ENCODE peak calls at places on chromosomes 7 and 10, in seven cellular contexts. T is transverse colon, L is breast epithelium, Z is heart right ventricle, X is heart left ventricle, O is keratinocyte, M is mammary epithelial cell. S is an unnamed sample.

GRCh38 chr10:7846591-7846990 is 28.3 kb downstream of the TAF3 start:
- DNase-seq in T (no peak), L (no peak), Z (no peak), X (no peak), O (no peak), M (no peak), S (no peak)

GRCh38 chr10:50600831-50601466 is 22.8 kb downstream of the SGMS1 start:
- DNase-seq in T (no peak), L (no peak), Z (no peak), X (no peak), O (no peak), M (no peak), S (no peak)

GRCh38 chr10:29617880-29618340 is 16.9 kb downstream of the SVIL start:
- DNase-seq in T (no peak), L (peak; percentile 6), Z (peak; percentile 44), X (no peak), O (no peak), M (no peak), S (no peak)

GRCh38 chr10:63587191-63587590 is 66.0 kb downstream of the REEP3 start:
- DNase-seq in T (no peak), L (no peak), Z (no peak), X (no peak), O (no peak), M (no peak), S (no peak)

GRCh38 chr10:63683223-63683622 is 162.0 kb downstream of the REEP3 start:
- DNase-seq in T (no peak), L (no peak), Z (no peak), X (no peak), O (no peak), M (no peak), S (no peak)

GRCh38 chr7:22093936-22094335 is 148.2 kb upstream of the CDCA7L start:
- DNase-seq in T (no peak), L (no peak), Z (no peak), X (no peak), O (no peak), M (no peak), S (peak; percentile 61)

GRCh38 chr7:27193335-27194001 is 6.4 kb downstream of the HOXA13 start:
- DNase-seq in T (no peak), L (no peak), Z (no peak), X (no peak), O (no peak), M (no peak), S (peak; percentile 44)

GRCh38 chr7:96996111-96996936 is 9.0 kb upstream of the DLX6 start:
- DNase-seq in T (no peak), L (no peak), Z (no peak), X (no peak), O (no peak), M (no peak), S (no peak)

GRCh38 chr7:151426486-151426905 is 13.4 kb downstream of the CRYGN start:
- DNase-seq in T (peak; percentile 60), L (peak; percentile 87), Z (peak; percentile 64), X (peak; percentile 79), O (no peak), M (peak; percentile 65), S (no peak)

GRCh38 chr10:92126100-92126650 is 164.7 kb downstream of the CPEB3 start:
- DNase-seq in T (no peak), L (no peak), Z (no peak), X (no peak), O (no peak), M (peak; percentile 49), S (no peak)

GRCh38 chr10:126872768-126873167 is 32.5 kb upstream of the DOCK1 start:
- DNase-seq in T (no peak), L (no peak), Z (no peak), X (no peak), O (no peak), M (no peak), S (no peak)

GRCh38 chr7:155865830-155866545 is 53.7 kb upstream of the SHH start:
- DNase-seq in T (peak; percentile 36), L (peak; percentile 9), Z (no peak), X (no peak), O (no peak), M (no peak), S (peak; percentile 53)

GRCh38 chr7:149824748-149825566 is 13.2 kb upstream of the ZNF862 start:
- DNase-seq in T (no peak), L (no peak), Z (no peak), X (peak; percentile 23), O (no peak), M (no peak), S (peak; percentile 46)

GRCh38 chr7:74203157-74203556 is 6.6 kb upstream of the LAT2 start:
- DNase-seq in T (peak; percentile 39), L (no peak), Z (no peak), X (peak; percentile 15), O (no peak), M (peak; percentile 41), S (no peak)

GRCh38 chr7:107494315-107494751 is 24.5 kb downstream of the GPR22 start:
- DNase-seq in T (no peak), L (no peak), Z (no peak), X (no peak), O (no peak), M (peak; percentile 4), S (no peak)

GRCh38 chr10:11002485-11002884 is 15.2 kb upstream of the CELF2 start:
- DNase-seq in T (no peak), L (no peak), Z (no peak), X (no peak), O (no peak), M (no peak), S (no peak)
- TF ChIP-seq CTCF in T (no peak), L (no peak), Z (no peak), X (no peak), O (no peak), M (no peak), S (no peak)

GRCh38 chr7:134254311-134254710 is 62.4 kb downstream of the SLC35B4 start:
- DNase-seq in T (no peak), L (no peak), Z (no peak), X (no peak), O (no peak), M (no peak), S (no peak)

GRCh38 chr7:134255814-134256213 is 60.9 kb downstream of the SLC35B4 start:
- DNase-seq in T (no peak), L (no peak), Z (no peak), X (no peak), O (no peak), M (no peak), S (no peak)
- H3K4me1 ChIP-seq in T (no peaks in the 10 kb centered on the region), L (no peaks in the 10 kb centered on the region), Z (no peaks in the 10 kb centered on the region), X (no peaks in the 10 kb centered on the region), O (no peaks in the 10 kb centered on the region), M (no peaks in the 10 kb centered on the region), S (no peaks in the 10 kb centered on the region)

GRCh38 chr7:129144834-129145668 is 544 bp downstream of the TSPAN33 start:
- DNase-seq in T (no peak), L (no peak), Z (no peak), X (no peak), O (no peak), M (no peak), S (no peak)
- TF ChIP-seq CTCF in T (no peak), L (no peak), Z (no peak), X (no peak), O (peak; percentile 55), M (no peak), S (no peak)

DNA sequence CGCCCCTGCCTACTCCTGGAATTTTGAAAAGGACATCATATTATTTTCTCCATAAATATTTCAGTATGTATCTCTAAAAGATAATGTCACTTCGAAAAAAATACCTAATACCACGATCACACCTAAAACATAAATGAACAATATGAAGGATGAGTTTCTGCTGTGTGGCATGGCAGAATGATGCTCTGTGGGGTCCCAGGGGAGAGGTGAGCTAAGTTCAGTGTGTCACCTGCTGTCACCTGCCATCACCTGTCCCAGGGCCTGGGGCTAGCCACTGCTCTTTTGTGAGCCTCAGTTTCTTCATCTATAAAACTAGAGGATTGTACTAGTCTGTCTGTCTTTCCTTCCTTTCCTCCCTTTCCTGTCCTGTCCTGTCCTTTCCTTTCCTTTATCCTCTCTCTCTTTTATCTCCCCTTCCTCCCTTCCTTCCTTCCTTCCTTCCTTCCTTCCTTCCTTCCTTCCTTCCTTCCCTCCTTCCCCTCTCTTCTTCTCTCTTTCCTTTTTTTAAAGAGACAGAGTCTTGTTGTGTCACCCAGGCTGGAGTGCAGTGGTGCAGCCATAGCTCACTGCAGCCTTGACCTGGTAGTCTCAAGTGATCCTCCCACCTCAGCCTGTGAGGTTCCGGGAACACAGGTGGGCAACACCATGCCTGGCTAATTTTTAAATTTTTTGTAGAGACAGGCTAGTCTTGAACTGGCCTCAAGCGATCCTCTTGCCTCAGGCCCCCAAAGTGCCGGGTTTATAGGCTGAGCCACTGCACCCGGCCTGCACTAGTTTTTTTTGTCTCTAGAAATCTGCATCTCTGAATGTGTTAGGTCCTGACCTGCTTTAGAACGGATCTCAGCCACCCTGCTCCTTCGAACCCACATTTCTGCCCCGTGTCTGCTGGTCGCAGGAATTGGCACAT is 43.1 kb downstream of the CUX1 start:
- DNase-seq in T (no peak), L (no peak), Z (no peak), X (no peak), O (no peak), M (no peak), S (peak; percentile 48)
- H3K4me1 ChIP-seq in T (peaks cover 19% of the 10 kb centered on the region), L (no peaks in the 10 kb centered on the region), Z (peaks cover 69% of the 10 kb centered on the region), X (peaks cover 81% of the 10 kb centered on the region), O (peaks cover 3% of the 10 kb centered on the region), M (peaks cover 17% of the 10 kb centered on the region), S (peaks cover 33% of the 10 kb centered on the region)

GRCh38 chr7:4739528-4739992 is 35.9 kb upstream of the AP5Z1 start:
- DNase-seq in T (no peak), L (no peak), Z (peak; percentile 49), X (peak; percentile 68), O (no peak), M (no peak), S (peak; percentile 77)
- TF ChIP-seq CTCF in T (peak; percentile 43), L (peak; percentile 30), Z (peak; percentile 21), X (peak; percentile 60), O (no peak), M (no peak), S (peak; percentile 24)

DNA sequence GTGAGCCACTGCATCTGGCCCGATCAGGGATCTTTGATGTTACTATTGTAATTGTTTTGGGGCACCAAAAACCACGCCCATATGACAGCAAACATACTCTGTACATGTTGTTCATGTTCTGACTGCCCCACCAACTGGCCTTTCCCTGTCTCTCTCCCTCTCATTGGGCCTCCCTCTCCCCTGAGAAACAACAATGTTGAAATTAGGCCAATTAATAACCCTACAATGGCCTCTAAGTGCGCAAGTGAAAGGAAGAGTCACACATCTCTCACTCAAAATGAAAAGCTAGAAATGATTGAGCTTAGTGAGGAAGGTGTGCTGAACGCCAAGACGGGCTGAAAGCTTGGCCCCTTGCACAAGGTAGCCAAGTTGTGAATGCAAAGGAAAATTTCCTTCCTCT is 50.3 kb upstream of the SDK1 start:
- DNase-seq in T (no peak), L (no peak), Z (no peak), X (no peak), O (no peak), M (no peak), S (no peak)
- H3K4me1 ChIP-seq in T (no peaks in the 10 kb centered on the region), L (no peaks in the 10 kb centered on the region), Z (no peaks in the 10 kb centered on the region), X (no peaks in the 10 kb centered on the region), O (no peaks in the 10 kb centered on the region), M (no peaks in the 10 kb centered on the region), S (no peaks in the 10 kb centered on the region)

DNA sequence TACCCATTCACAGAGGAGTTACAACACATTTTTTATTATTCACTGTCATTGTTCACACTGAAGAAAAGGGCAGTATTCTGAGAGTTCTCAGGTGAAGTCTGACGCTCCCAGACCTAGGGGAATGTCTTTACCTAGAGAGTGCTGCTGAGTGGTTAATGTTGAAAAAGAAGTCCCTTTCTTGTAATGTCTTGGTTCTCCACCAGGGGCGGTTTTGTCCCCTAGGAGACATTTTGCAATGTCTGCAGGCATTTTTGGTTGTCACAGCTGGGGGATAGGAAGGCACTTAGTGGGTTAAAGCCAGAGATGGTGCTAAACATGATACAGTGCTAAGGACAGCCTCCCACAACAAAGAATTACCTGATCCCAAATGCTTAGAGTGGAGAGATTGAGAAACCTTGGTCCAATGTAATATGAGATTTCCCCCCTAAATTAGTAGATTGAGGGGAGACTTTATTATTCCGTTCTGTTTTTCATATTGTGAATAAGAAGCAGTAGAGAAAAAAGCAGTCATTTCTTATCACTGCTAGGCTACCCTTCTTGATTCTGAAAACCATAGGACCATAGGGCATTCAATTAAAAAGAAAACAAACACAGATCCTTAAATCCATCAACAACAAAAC is 13.1 kb downstream of the UMAD1 start:
- DNase-seq in T (no peak), L (no peak), Z (no peak), X (no peak), O (no peak), M (no peak), S (no peak)
- TF ChIP-seq CTCF in T (no peak), L (peak; percentile 20), Z (peak; percentile 23), X (no peak), O (peak; percentile 39), M (peak; percentile 50), S (peak; percentile 26)